ENCODE peak calls at places on chromosomes 13 and 19, in nine cellular contexts. W, M, A, G, S, K, T, D and O are unnamed samples.

GRCh38 chr19:1453525-1454371 is 3.8 kb downstream of the APC2 start:
- DNase-seq in W (no peak), M (no peak), A (no peak), G (no peak), S (peak; percentile 36), K (no peak), T (no peak), D (no peak), O (no peak)

GRCh38 chr13:100128373-100128772 is 39.5 kb downstream of the PCCA start:
- DNase-seq in W (no peak), M (no peak), A (no peak), G (peak; percentile 18), S (no peak), K (no peak), T (peak; percentile 22), D (no peak), O (no peak)

GRCh38 chr19:45769821-45770191 is 754 bp upstream of the SIX5 start:
- DNase-seq in W (no peak), M (no peak), A (no peak), G (peak; percentile 19), S (no peak), K (no peak), T (no peak), D (peak; percentile 42), O (no peak)

GRCh38 chr19:42942187-42942789 is 5.3 kb upstream of the PSG7 start:
- DNase-seq in W (no peak), M (no peak), A (no peak), G (peak; percentile 1), S (no peak), K (no peak), T (no peak), D (no peak), O (peak; percentile 34)

GRCh38 chr19:3466630-3467029 is 13.7 kb downstream of the SMIM24 start:
- DNase-seq in W (no peak), M (no peak), A (peak; percentile 89), G (no peak), S (no peak), K (no peak), T (no peak), D (no peak), O (no peak)

GRCh38 chr19:39133431-39134270 is 8.1 kb downstream of the PAK4 start:
- DNase-seq in W (no peak), M (no peak), A (no peak), G (no peak), S (peak; percentile 39), K (peak; percentile 48), T (no peak), D (no peak), O (no peak)

GRCh38 chr19:17352608-17353280 is 15.4 kb downstream of the GTPBP3 start:
- DNase-seq in W (no peak), M (no peak), A (no peak), G (no peak), S (no peak), K (no peak), T (no peak), D (no peak), O (no peak)

GRCh38 chr19:35301961-35302360 is 10.0 kb downstream of the MAG start:
- DNase-seq in W (no peak), M (no peak), A (no peak), G (no peak), S (no peak), K (no peak), T (no peak), D (no peak), O (no peak)

GRCh38 chr19:17348700-17349099 is 11.3 kb downstream of the GTPBP3 start:
- DNase-seq in W (no peak), M (no peak), A (peak; percentile 92), G (peak; percentile 4), S (no peak), K (no peak), T (peak; percentile 27), D (no peak), O (peak; percentile 45)

GRCh38 chr13:43963726-43964125 is 84.0 kb downstream of the LACC1 start:
- DNase-seq in W (no peak), M (no peak), A (no peak), G (no peak), S (peak; percentile 27), K (no peak), T (peak; percentile 24), D (no peak), O (no peak)

GRCh38 chr19:58055483-58055874 is 3.6 kb upstream of the ZNF135 start:
- DNase-seq in W (no peak), M (no peak), A (no peak), G (no peak), S (no peak), K (no peak), T (no peak), D (no peak), O (no peak)

GRCh38 chr13:28753208-28753892 is 34.6 kb upstream of the SLC46A3 start:
- DNase-seq in W (no peak), M (no peak), A (peak; percentile 86), G (peak; percentile 90), S (peak; percentile 52), K (no peak), T (peak; percentile 24), D (no peak), O (no peak)

GRCh38 chr19:51688665-51689571 is 4.2 kb upstream of the SPACA6 start:
- DNase-seq in W (peak; percentile 55), M (peak; percentile 75), A (peak; percentile 94), G (no peak), S (peak; percentile 92), K (peak; percentile 50), T (peak; percentile 80), D (no peak), O (peak; percentile 79)

GRCh38 chr13:91056746-91057145 is 290.7 kb upstream of the MIR17HG start:
- DNase-seq in W (no peak), M (no peak), A (no peak), G (no peak), S (no peak), K (no peak), T (no peak), D (no peak), O (no peak)